ENCODE peak calls at places on chromosomes 2 and 18, in nine cellular contexts. One of them, this sample, is unnamed.

GRCh38 chr2:19649107-19649506 is 252.7 kb downstream of the TTC32 start:
- DNase-seq in NCI-H69: no peak
- DNase-seq in GF-D8: no peak
- DNase-seq in iPS-NIHi11: no peak
- DNase-seq in WTC11: no peak
- DNase-seq in transverse colon: no peak
- DNase-seq in NCI-H510A: no peak
- DNase-seq in PC-3: peak
- DNase-seq in effector memory CD8-positive, alpha-beta T cell: no peak
- DNase-seq in this sample: no peak

GRCh38 chr2:217789736-217790181 is 213.0 kb downstream of the TNS1 start:
- DNase-seq in NCI-H69: no peak
- DNase-seq in WTC11: no peak
- DNase-seq in iPS-NIHi11: no peak
- DNase-seq in GF-D8: no peak
- DNase-seq in transverse colon: no peak
- DNase-seq in PC-3: no peak
- DNase-seq in NCI-H510A: no peak
- DNase-seq in effector memory CD8-positive, alpha-beta T cell: no peak
- DNase-seq in this sample: no peak

GRCh38 chr18:63439334-63439733 is 17.1 kb upstream of the VPS4B start:
- DNase-seq in WTC11: peak
- DNase-seq in PC-3: peak
- DNase-seq in transverse colon: peak
- DNase-seq in NCI-H69: peak
- DNase-seq in iPS-NIHi11: peak
- DNase-seq in GF-D8: peak
- DNase-seq in NCI-H510A: no peak
- DNase-seq in effector memory CD8-positive, alpha-beta T cell: peak
- DNase-seq in this sample: no peak

GRCh38 chr2:217735899-217736298 is 266.9 kb downstream of the TNS1 start:
- DNase-seq in effector memory CD8-positive, alpha-beta T cell: no peak
- DNase-seq in GF-D8: no peak
- DNase-seq in transverse colon: no peak
- DNase-seq in WTC11: no peak
- DNase-seq in NCI-H69: no peak
- DNase-seq in NCI-H510A: no peak
- DNase-seq in iPS-NIHi11: no peak
- DNase-seq in PC-3: no peak
- DNase-seq in this sample: no peak

GRCh38 chr18:77030201-77030600 is 102.4 kb downstream of the MBP start:
- DNase-seq in PC-3: no peak
- DNase-seq in NCI-H510A: no peak
- DNase-seq in iPS-NIHi11: no peak
- DNase-seq in transverse colon: no peak
- DNase-seq in WTC11: no peak
- DNase-seq in NCI-H69: no peak
- DNase-seq in GF-D8: no peak
- DNase-seq in effector memory CD8-positive, alpha-beta T cell: no peak
- DNase-seq in this sample: no peak

GRCh38 chr2:169072163-169072925 is 3.0 kb downstream of the DHRS9 start:
- DNase-seq in GF-D8: peak
- DNase-seq in WTC11: no peak
- DNase-seq in NCI-H69: no peak
- DNase-seq in effector memory CD8-positive, alpha-beta T cell: no peak
- DNase-seq in PC-3: no peak
- DNase-seq in NCI-H510A: no peak
- DNase-seq in iPS-NIHi11: no peak
- DNase-seq in transverse colon: no peak
- DNase-seq in this sample: no peak

GRCh38 chr2:133760366-133760765 is 192.1 kb upstream of the NCKAP5 start:
- DNase-seq in iPS-NIHi11: no peak
- DNase-seq in NCI-H69: no peak
- DNase-seq in PC-3: no peak
- DNase-seq in GF-D8: no peak
- DNase-seq in WTC11: no peak
- DNase-seq in transverse colon: no peak
- DNase-seq in effector memory CD8-positive, alpha-beta T cell: no peak
- DNase-seq in NCI-H510A: no peak
- DNase-seq in this sample: no peak

GRCh38 chr2:181546086-181546485 is 88.9 kb downstream of the ITGA4 start:
- DNase-seq in NCI-H510A: no peak
- DNase-seq in effector memory CD8-positive, alpha-beta T cell: no peak
- DNase-seq in PC-3: peak
- DNase-seq in NCI-H69: no peak
- DNase-seq in WTC11: no peak
- DNase-seq in GF-D8: no peak
- DNase-seq in transverse colon: no peak
- DNase-seq in iPS-NIHi11: no peak
- DNase-seq in this sample: no peak

GRCh38 chr2:96107883-96108551 is 8.4 kb downstream of the ADRA2B start:
- DNase-seq in NCI-H510A: no peak
- DNase-seq in transverse colon: no peak
- DNase-seq in GF-D8: no peak
- DNase-seq in WTC11: peak
- DNase-seq in PC-3: no peak
- DNase-seq in NCI-H69: peak
- DNase-seq in iPS-NIHi11: peak
- DNase-seq in effector memory CD8-positive, alpha-beta T cell: no peak
- DNase-seq in this sample: no peak

GRCh38 chr18:12621737-12622306 is 36.1 kb downstream of the SPIRE1 start:
- DNase-seq in effector memory CD8-positive, alpha-beta T cell: no peak
- DNase-seq in WTC11: no peak
- DNase-seq in NCI-H69: peak
- DNase-seq in iPS-NIHi11: no peak
- DNase-seq in NCI-H510A: no peak
- DNase-seq in GF-D8: no peak
- DNase-seq in transverse colon: no peak
- DNase-seq in PC-3: peak
- DNase-seq in this sample: no peak

GRCh38 chr2:41910126-41910525 is 137.7 kb upstream of the PKDCC start:
- DNase-seq in iPS-NIHi11: no peak
- DNase-seq in WTC11: no peak
- DNase-seq in NCI-H510A: no peak
- DNase-seq in transverse colon: no peak
- DNase-seq in effector memory CD8-positive, alpha-beta T cell: no peak
- DNase-seq in GF-D8: no peak
- DNase-seq in NCI-H69: no peak
- DNase-seq in PC-3: peak
- DNase-seq in this sample: no peak

GRCh38 chr2:110770696-110771425 is 38.5 kb downstream of the ACOXL start:
- DNase-seq in GF-D8: no peak
- DNase-seq in NCI-H510A: peak
- DNase-seq in PC-3: peak
- DNase-seq in transverse colon: no peak
- DNase-seq in effector memory CD8-positive, alpha-beta T cell: no peak
- DNase-seq in NCI-H69: peak
- DNase-seq in WTC11: no peak
- DNase-seq in iPS-NIHi11: no peak
- DNase-seq in this sample: peak

GRCh38 chr2:120659275-120659952 is 76.3 kb upstream of the GLI2 start:
- DNase-seq in NCI-H510A: no peak
- DNase-seq in iPS-NIHi11: no peak
- DNase-seq in effector memory CD8-positive, alpha-beta T cell: no peak
- DNase-seq in WTC11: no peak
- DNase-seq in GF-D8: no peak
- DNase-seq in NCI-H69: no peak
- DNase-seq in transverse colon: no peak
- DNase-seq in PC-3: no peak
- DNase-seq in this sample: no peak

GRCh38 chr2:113407446-113408099 is 29.9 kb upstream of the ZNG1B start:
- DNase-seq in PC-3: peak
- DNase-seq in WTC11: no peak
- DNase-seq in GF-D8: no peak
- DNase-seq in transverse colon: no peak
- DNase-seq in NCI-H69: no peak
- DNase-seq in NCI-H510A: no peak
- DNase-seq in effector memory CD8-positive, alpha-beta T cell: no peak
- DNase-seq in iPS-NIHi11: peak
- DNase-seq in this sample: no peak

GRCh38 chr2:215948051-215948450 is 65.3 kb downstream of the MREG start:
- DNase-seq in GF-D8: no peak
- DNase-seq in iPS-NIHi11: no peak
- DNase-seq in effector memory CD8-positive, alpha-beta T cell: no peak
- DNase-seq in PC-3: no peak
- DNase-seq in transverse colon: no peak
- DNase-seq in NCI-H510A: no peak
- DNase-seq in NCI-H69: no peak
- DNase-seq in WTC11: no peak
- DNase-seq in this sample: no peak

GRCh38 chr2:41966431-41966893 is 81.4 kb upstream of the PKDCC start:
- DNase-seq in PC-3: peak
- DNase-seq in NCI-H510A: no peak
- DNase-seq in GF-D8: no peak
- DNase-seq in transverse colon: peak
- DNase-seq in effector memory CD8-positive, alpha-beta T cell: no peak
- DNase-seq in WTC11: no peak
- DNase-seq in iPS-NIHi11: no peak
- DNase-seq in NCI-H69: peak
- DNase-seq in this sample: peak

GRCh38 chr2:165957030-165957675 is 3.6 kb upstream of the TTC21B start:
- DNase-seq in iPS-NIHi11: no peak
- DNase-seq in PC-3: no peak
- DNase-seq in effector memory CD8-positive, alpha-beta T cell: no peak
- DNase-seq in transverse colon: no peak
- DNase-seq in NCI-H510A: peak
- DNase-seq in NCI-H69: no peak
- DNase-seq in WTC11: no peak
- DNase-seq in GF-D8: no peak
- DNase-seq in this sample: peak

GRCh38 chr18:48929951-48930713 is 20.6 kb downstream of the SMAD7 start:
- DNase-seq in effector memory CD8-positive, alpha-beta T cell: no peak
- DNase-seq in PC-3: no peak
- DNase-seq in transverse colon: peak
- DNase-seq in GF-D8: no peak
- DNase-seq in NCI-H510A: no peak
- DNase-seq in NCI-H69: peak
- DNase-seq in iPS-NIHi11: peak
- DNase-seq in WTC11: no peak
- DNase-seq in this sample: no peak

GRCh38 chr18:702957-703659 is 9.3 kb downstream of the ENOSF1 start:
- DNase-seq in GF-D8: peak
- DNase-seq in transverse colon: no peak
- DNase-seq in PC-3: peak
- DNase-seq in NCI-H69: peak
- DNase-seq in NCI-H510A: no peak
- DNase-seq in iPS-NIHi11: no peak
- DNase-seq in WTC11: no peak
- DNase-seq in effector memory CD8-positive, alpha-beta T cell: no peak
- DNase-seq in this sample: no peak

GRCh38 chr2:225120175-225120574 is 77.9 kb upstream of the DOCK10 start:
- DNase-seq in NCI-H69: peak
- DNase-seq in NCI-H510A: no peak
- DNase-seq in WTC11: no peak
- DNase-seq in effector memory CD8-positive, alpha-beta T cell: no peak
- DNase-seq in GF-D8: no peak
- DNase-seq in iPS-NIHi11: no peak
- DNase-seq in PC-3: peak
- DNase-seq in transverse colon: no peak
- DNase-seq in this sample: no peak

GRCh38 chr18:13811993-13812392 is 12.0 kb upstream of the MC5R start:
- DNase-seq in GF-D8: no peak
- DNase-seq in NCI-H510A: no peak
- DNase-seq in iPS-NIHi11: peak
- DNase-seq in WTC11: no peak
- DNase-seq in transverse colon: no peak
- DNase-seq in effector memory CD8-positive, alpha-beta T cell: no peak
- DNase-seq in NCI-H69: no peak
- DNase-seq in PC-3: peak
- DNase-seq in this sample: no peak

GRCh38 chr2:43387092-43388062 is 161.0 kb upstream of the ZFP36L2 start:
- DNase-seq in PC-3: peak
- DNase-seq in WTC11: no peak
- DNase-seq in effector memory CD8-positive, alpha-beta T cell: no peak
- DNase-seq in iPS-NIHi11: no peak
- DNase-seq in NCI-H510A: no peak
- DNase-seq in transverse colon: peak
- DNase-seq in NCI-H69: peak
- DNase-seq in GF-D8: no peak
- DNase-seq in this sample: no peak

GRCh38 chr2:102109016-102109415 is 33.5 kb upstream of the IL1R1 start:
- DNase-seq in NCI-H69: no peak
- DNase-seq in NCI-H510A: no peak
- DNase-seq in PC-3: no peak
- DNase-seq in WTC11: no peak
- DNase-seq in iPS-NIHi11: no peak
- DNase-seq in effector memory CD8-positive, alpha-beta T cell: no peak
- DNase-seq in transverse colon: no peak
- DNase-seq in GF-D8: no peak
- DNase-seq in this sample: no peak

GRCh38 chr2:180523629-180524340 is 456.6 kb upstream of the UBE2E3 start:
- DNase-seq in PC-3: peak
- DNase-seq in effector memory CD8-positive, alpha-beta T cell: no peak
- DNase-seq in NCI-H510A: no peak
- DNase-seq in WTC11: no peak
- DNase-seq in iPS-NIHi11: no peak
- DNase-seq in GF-D8: no peak
- DNase-seq in transverse colon: no peak
- DNase-seq in NCI-H69: peak
- DNase-seq in this sample: no peak

GRCh38 chr2:205024822-205025518 is 479.7 kb downstream of the PARD3B start:
- DNase-seq in effector memory CD8-positive, alpha-beta T cell: no peak
- DNase-seq in transverse colon: peak
- DNase-seq in NCI-H510A: no peak
- DNase-seq in iPS-NIHi11: peak
- DNase-seq in PC-3: peak
- DNase-seq in GF-D8: no peak
- DNase-seq in WTC11: no peak
- DNase-seq in NCI-H69: peak
- DNase-seq in this sample: no peak

GRCh38 chr2:161952722-161953322 is 121.2 kb downstream of the DPP4 start:
- DNase-seq in PC-3: no peak
- DNase-seq in iPS-NIHi11: no peak
- DNase-seq in transverse colon: no peak
- DNase-seq in NCI-H69: no peak
- DNase-seq in GF-D8: no peak
- DNase-seq in WTC11: no peak
- DNase-seq in effector memory CD8-positive, alpha-beta T cell: no peak
- DNase-seq in NCI-H510A: no peak
- DNase-seq in this sample: no peak

GRCh38 chr2:218621007-218621406 is 13.3 kb downstream of the PLCD4 start:
- DNase-seq in GF-D8: no peak
- DNase-seq in WTC11: no peak
- DNase-seq in NCI-H69: no peak
- DNase-seq in PC-3: no peak
- DNase-seq in effector memory CD8-positive, alpha-beta T cell: no peak
- DNase-seq in NCI-H510A: no peak
- DNase-seq in transverse colon: no peak
- DNase-seq in iPS-NIHi11: no peak
- DNase-seq in this sample: no peak

GRCh38 chr18:76410660-76411417 is 84.2 kb downstream of the ZNF516 start:
- DNase-seq in iPS-NIHi11: no peak
- DNase-seq in effector memory CD8-positive, alpha-beta T cell: no peak
- DNase-seq in PC-3: no peak
- DNase-seq in WTC11: no peak
- DNase-seq in GF-D8: peak
- DNase-seq in NCI-H510A: no peak
- DNase-seq in NCI-H69: peak
- DNase-seq in transverse colon: no peak
- DNase-seq in this sample: no peak

GRCh38 chr2:134138115-134138514 is 115.8 kb upstream of the MGAT5 start:
- DNase-seq in PC-3: no peak
- DNase-seq in NCI-H510A: no peak
- DNase-seq in transverse colon: no peak
- DNase-seq in GF-D8: no peak
- DNase-seq in iPS-NIHi11: no peak
- DNase-seq in NCI-H69: no peak
- DNase-seq in effector memory CD8-positive, alpha-beta T cell: no peak
- DNase-seq in WTC11: no peak
- DNase-seq in this sample: no peak

GRCh38 chr2:101826716-101827115 is 129.2 kb downstream of the MAP4K4 start:
- DNase-seq in NCI-H69: no peak
- DNase-seq in PC-3: no peak
- DNase-seq in iPS-NIHi11: no peak
- DNase-seq in WTC11: no peak
- DNase-seq in NCI-H510A: no peak
- DNase-seq in GF-D8: no peak
- DNase-seq in transverse colon: no peak
- DNase-seq in effector memory CD8-positive, alpha-beta T cell: no peak
- DNase-seq in this sample: no peak

GRCh38 chr2:34806891-34807290 is 1207.8 kb upstream of the FAM98A start:
- DNase-seq in NCI-H510A: no peak
- DNase-seq in effector memory CD8-positive, alpha-beta T cell: no peak
- DNase-seq in WTC11: no peak
- DNase-seq in PC-3: no peak
- DNase-seq in NCI-H69: no peak
- DNase-seq in GF-D8: no peak
- DNase-seq in transverse colon: no peak
- DNase-seq in iPS-NIHi11: no peak
- DNase-seq in this sample: no peak